ENCODE peak calls at places on chromosomes 5 and 9, in five cellular contexts. One of them, this sample, is unnamed.

GRCh38 chr9:13020141-13020540 is 245.3 kb downstream of the LURAP1L start:
- DNase-seq in A549: no peak
- DNase-seq in IMR-90: no peak
- DNase-seq in sigmoid colon: no peak
- DNase-seq in tibial nerve: no peak
- DNase-seq in this sample: no peak

GRCh38 chr5:76099286-76099702 is 16.1 kb downstream of the SV2C start:
- DNase-seq in A549: no peak
- DNase-seq in sigmoid colon: no peak
- DNase-seq in tibial nerve: no peak
- DNase-seq in IMR-90: no peak
- DNase-seq in this sample: no peak

GRCh38 chr9:76095585-76095984 is 205.1 kb downstream of the PCSK5 start:
- DNase-seq in sigmoid colon: no peak
- DNase-seq in IMR-90: no peak
- DNase-seq in A549: no peak
- DNase-seq in tibial nerve: no peak
- DNase-seq in this sample: no peak

GRCh38 chr5:140181002-140181483 is 6.1 kb downstream of the CYSTM1 start:
- DNase-seq in A549: no peak
- DNase-seq in tibial nerve: no peak
- DNase-seq in sigmoid colon: no peak
- DNase-seq in IMR-90: no peak
- DNase-seq in this sample: no peak

GRCh38 chr9:134326754-134327526 is 685 bp downstream of the RXRA start:
- DNase-seq in A549: peak; percentile 60
- DNase-seq in IMR-90: peak; percentile 31
- DNase-seq in sigmoid colon: peak; percentile 76
- DNase-seq in tibial nerve: no peak
- DNase-seq in this sample: no peak

GRCh38 chr5:176638437-176638836 is 8.0 kb downstream of the EIF4E1B start:
- DNase-seq in tibial nerve: no peak
- DNase-seq in IMR-90: no peak
- DNase-seq in sigmoid colon: no peak
- DNase-seq in A549: no peak
- DNase-seq in this sample: no peak

GRCh38 chr9:70347046-70347445 is 67.4 kb downstream of the KLF9 start:
- DNase-seq in IMR-90: no peak
- DNase-seq in sigmoid colon: no peak
- DNase-seq in tibial nerve: no peak
- DNase-seq in A549: no peak
- DNase-seq in this sample: no peak

GRCh38 chr9:35914307-35914807 is 5.1 kb downstream of the SPAAR start:
- DNase-seq in A549: peak; percentile 39
- DNase-seq in IMR-90: peak; percentile 47
- DNase-seq in tibial nerve: no peak
- DNase-seq in sigmoid colon: peak; percentile 72
- DNase-seq in this sample: peak; percentile 84

GRCh38 chr9:5945112-5945511 is 54.4 kb downstream of the MLANA start:
- DNase-seq in IMR-90: no peak
- DNase-seq in sigmoid colon: no peak
- DNase-seq in A549: no peak
- DNase-seq in tibial nerve: no peak
- DNase-seq in this sample: no peak

GRCh38 chr5:139668924-139669680 is 21.0 kb downstream of the CXXC5 start:
- DNase-seq in sigmoid colon: no peak
- DNase-seq in A549: no peak
- DNase-seq in tibial nerve: no peak
- DNase-seq in IMR-90: no peak
- DNase-seq in this sample: no peak

GRCh38 chr9:111833941-111834340 is 39.2 kb upstream of the SHOC1 start:
- DNase-seq in IMR-90: peak; percentile 77
- DNase-seq in tibial nerve: no peak
- DNase-seq in sigmoid colon: no peak
- DNase-seq in A549: no peak
- DNase-seq in this sample: no peak

GRCh38 chr9:133995012-133995896 is 3.1 kb upstream of the VAV2 start:
- DNase-seq in sigmoid colon: no peak
- DNase-seq in A549: peak; percentile 72
- DNase-seq in IMR-90: no peak
- DNase-seq in tibial nerve: no peak
- DNase-seq in this sample: no peak

GRCh38 chr9:37040508-37041127 is 6.5 kb upstream of the PAX5 start:
- DNase-seq in IMR-90: no peak
- DNase-seq in tibial nerve: no peak
- DNase-seq in sigmoid colon: no peak
- DNase-seq in A549: no peak
- DNase-seq in this sample: no peak

GRCh38 chr5:154477382-154478223 is 424 bp downstream of the HAND1 start:
- DNase-seq in A549: no peak
- DNase-seq in tibial nerve: no peak
- DNase-seq in sigmoid colon: no peak
- DNase-seq in IMR-90: peak; percentile 1
- DNase-seq in this sample: no peak

GRCh38 chr9:21904371-21904770 is 89.8 kb downstream of the CDKN2A start:
- DNase-seq in IMR-90: peak; percentile 63
- DNase-seq in tibial nerve: no peak
- DNase-seq in A549: no peak
- DNase-seq in sigmoid colon: no peak
- DNase-seq in this sample: no peak

GRCh38 chr5:134174841-134175839 is 1.6 kb downstream of the SKP1 start:
- DNase-seq in sigmoid colon: no peak
- DNase-seq in tibial nerve: no peak
- DNase-seq in IMR-90: peak; percentile 67
- DNase-seq in A549: no peak
- DNase-seq in this sample: no peak

GRCh38 chr9:80885894-80886293 is 803.5 kb downstream of the TLE1 start:
- DNase-seq in IMR-90: no peak
- DNase-seq in sigmoid colon: no peak
- DNase-seq in A549: no peak
- DNase-seq in tibial nerve: peak; percentile 9
- DNase-seq in this sample: no peak

GRCh38 chr5:120396186-120396585 is 67.9 kb upstream of the PRR16 start:
- DNase-seq in sigmoid colon: no peak
- DNase-seq in tibial nerve: no peak
- DNase-seq in IMR-90: peak; percentile 74
- DNase-seq in A549: no peak
- DNase-seq in this sample: no peak

GRCh38 chr5:41793156-41793770 is 77.0 kb downstream of the OXCT1 start:
- DNase-seq in sigmoid colon: no peak
- DNase-seq in IMR-90: peak; percentile 93
- DNase-seq in A549: no peak
- DNase-seq in tibial nerve: no peak
- DNase-seq in this sample: no peak

GRCh38 chr5:150489358-150490295 is 18.3 kb upstream of the NDST1 start:
- DNase-seq in sigmoid colon: peak; percentile 62
- DNase-seq in tibial nerve: no peak
- DNase-seq in A549: no peak
- DNase-seq in IMR-90: peak; percentile 71
- DNase-seq in this sample: no peak

GRCh38 chr5:164188733-164189148 is 683.3 kb downstream of the MAT2B start:
- DNase-seq in A549: no peak
- DNase-seq in tibial nerve: no peak
- DNase-seq in sigmoid colon: no peak
- DNase-seq in IMR-90: no peak
- DNase-seq in this sample: no peak

GRCh38 chr9:121686930-121687541 is 35.6 kb downstream of the DAB2IP start:
- DNase-seq in tibial nerve: peak; percentile 89
- DNase-seq in IMR-90: peak; percentile 65
- DNase-seq in A549: peak; percentile 79
- DNase-seq in sigmoid colon: peak; percentile 91
- DNase-seq in this sample: peak; percentile 47

GRCh38 chr9:106878943-106879916 is 16.3 kb downstream of the ZNF462 start:
- DNase-seq in IMR-90: peak; percentile 99
- DNase-seq in tibial nerve: peak; percentile 15
- DNase-seq in A549: no peak
- DNase-seq in sigmoid colon: peak; percentile 94
- DNase-seq in this sample: peak; percentile 72

GRCh38 chr9:33190021-33190420 is 22.9 kb upstream of the B4GALT1 start:
- DNase-seq in A549: no peak
- DNase-seq in sigmoid colon: no peak
- DNase-seq in tibial nerve: no peak
- DNase-seq in IMR-90: no peak
- DNase-seq in this sample: no peak

GRCh38 chr9:131111186-131111853 is 14.1 kb upstream of the NUP214 start:
- DNase-seq in A549: no peak
- DNase-seq in tibial nerve: no peak
- DNase-seq in IMR-90: no peak
- DNase-seq in sigmoid colon: no peak
- DNase-seq in this sample: no peak

GRCh38 chr5:72178910-72179815 is 71.9 kb downstream of the MAP1B start:
- DNase-seq in tibial nerve: peak; percentile 88
- DNase-seq in A549: peak; percentile 17
- DNase-seq in sigmoid colon: peak; percentile 86
- DNase-seq in IMR-90: peak; percentile 91
- DNase-seq in this sample: peak; percentile 95

GRCh38 chr5:90866333-90866732 is 307.7 kb downstream of the ADGRV1 start:
- DNase-seq in tibial nerve: no peak
- DNase-seq in sigmoid colon: no peak
- DNase-seq in A549: peak; percentile 50
- DNase-seq in IMR-90: peak; percentile 28
- DNase-seq in this sample: no peak

GRCh38 chr5:118558871-118559270 is 429.5 kb downstream of the DTWD2 start:
- DNase-seq in A549: no peak
- DNase-seq in sigmoid colon: no peak
- DNase-seq in IMR-90: no peak
- DNase-seq in tibial nerve: no peak
- DNase-seq in this sample: no peak

GRCh38 chr5:82562696-82563240 is 284.6 kb upstream of the RPS23 start:
- DNase-seq in IMR-90: no peak
- DNase-seq in tibial nerve: no peak
- DNase-seq in A549: no peak
- DNase-seq in sigmoid colon: no peak
- DNase-seq in this sample: no peak

GRCh38 chr9:14349818-14350333 is 35.9 kb upstream of the NFIB start:
- DNase-seq in sigmoid colon: no peak
- DNase-seq in A549: no peak
- DNase-seq in IMR-90: no peak
- DNase-seq in tibial nerve: no peak
- DNase-seq in this sample: no peak

GRCh38 chr9:14349141-14349817 is 35.3 kb upstream of the NFIB start:
- DNase-seq in sigmoid colon: no peak
- DNase-seq in A549: no peak
- DNase-seq in tibial nerve: no peak
- DNase-seq in IMR-90: no peak
- DNase-seq in this sample: no peak

GRCh38 chr9:14346826-14347407 is 33.0 kb upstream of the NFIB start:
- DNase-seq in sigmoid colon: no peak
- DNase-seq in A549: no peak
- DNase-seq in IMR-90: no peak
- DNase-seq in tibial nerve: no peak
- DNase-seq in this sample: peak; percentile 85

GRCh38 chr9:14347408-14348224 is 33.7 kb upstream of the NFIB start:
- DNase-seq in IMR-90: no peak
- DNase-seq in sigmoid colon: peak; percentile 77
- DNase-seq in tibial nerve: no peak
- DNase-seq in A549: peak; percentile 52
- DNase-seq in this sample: peak; percentile 85

DNA sequence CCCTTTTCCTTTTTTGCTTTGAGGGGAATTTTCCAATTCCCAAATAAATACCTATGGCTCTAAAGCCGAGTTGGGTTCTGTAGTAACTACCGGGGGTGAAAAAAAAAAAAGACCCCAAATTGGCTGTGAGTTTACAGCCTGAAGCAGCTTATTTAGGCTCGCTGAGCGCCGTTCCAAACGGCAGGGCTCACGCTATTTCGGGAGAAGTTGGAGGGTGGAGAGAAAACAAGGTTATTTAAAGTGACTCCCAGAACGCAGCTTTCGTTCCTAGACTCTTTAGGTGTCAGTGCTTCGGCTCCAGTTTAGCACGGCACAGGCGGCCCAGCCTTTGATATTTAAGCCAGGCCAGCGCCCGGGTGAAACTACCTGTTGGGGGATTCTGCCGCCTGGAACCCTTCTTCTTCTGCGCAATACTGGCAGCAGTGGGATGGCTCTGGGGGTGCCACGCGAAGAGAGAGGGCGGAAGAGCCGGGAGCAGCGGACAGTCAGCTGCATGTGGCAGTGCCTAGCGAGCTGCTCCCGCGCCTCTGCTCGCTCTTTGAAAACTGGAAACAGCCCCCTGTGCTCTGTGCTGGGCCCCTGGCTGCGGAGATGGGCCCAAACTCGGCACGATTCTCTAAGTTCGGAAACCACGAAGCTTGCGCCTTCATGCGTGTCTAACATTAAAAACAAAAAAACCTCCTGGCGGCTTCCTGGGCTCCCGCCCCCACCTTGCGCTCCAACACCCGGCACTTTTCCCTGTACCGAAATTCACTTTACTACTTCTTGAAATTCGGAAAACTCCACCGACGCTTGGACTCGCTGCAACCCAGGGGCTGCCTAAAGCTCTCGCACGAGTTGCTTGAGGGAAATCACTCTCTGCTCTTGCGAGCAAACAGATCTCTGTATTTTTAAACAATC is 34.5 kb upstream of the NFIB start:
- DNase-seq in A549: no peak
- DNase-seq in tibial nerve: no peak
- DNase-seq in sigmoid colon: no peak
- DNase-seq in IMR-90: no peak
- DNase-seq in this sample: no peak
- TF ChIP-seq POLR2A in A549: no peak
- TF ChIP-seq POLR2A in tibial nerve: no peak
- TF ChIP-seq POLR2A in sigmoid colon: no peak
- TF ChIP-seq POLR2A in IMR-90: no peak
- TF ChIP-seq POLR2A in this sample: no peak

GRCh38 chr9:127608104-127608966 is 3.7 kb upstream of the STXBP1 start:
- DNase-seq in tibial nerve: no peak
- DNase-seq in A549: peak; percentile 95
- DNase-seq in IMR-90: peak; percentile 38
- DNase-seq in sigmoid colon: peak; percentile 90
- DNase-seq in this sample: peak; percentile 18

GRCh38 chr9:127614961-127615360 is 2.9 kb downstream of the STXBP1 start:
- DNase-seq in tibial nerve: no peak
- DNase-seq in sigmoid colon: no peak
- DNase-seq in A549: no peak
- DNase-seq in IMR-90: no peak
- DNase-seq in this sample: no peak

GRCh38 chr9:127612993-127613954 is 1.2 kb downstream of the STXBP1 start:
- DNase-seq in sigmoid colon: peak; percentile 91
- DNase-seq in A549: peak; percentile 70
- DNase-seq in IMR-90: peak; percentile 57
- DNase-seq in tibial nerve: peak; percentile 71
- DNase-seq in this sample: peak; percentile 69

GRCh38 chr9:127611796-127612790 is at the start of gene STXBP1:
- DNase-seq in tibial nerve: peak; percentile 79
- DNase-seq in A549: peak; percentile 84
- DNase-seq in IMR-90: peak; percentile 76
- DNase-seq in sigmoid colon: peak; percentile 94
- DNase-seq in this sample: peak; percentile 75
- TF ChIP-seq POLR2A in tibial nerve: peak; percentile 93
- TF ChIP-seq POLR2A in A549: peak; percentile 59
- TF ChIP-seq POLR2A in IMR-90: peak; percentile 76
- TF ChIP-seq POLR2A in sigmoid colon: peak; percentile 36
- TF ChIP-seq POLR2A in this sample: no peak

GRCh38 chr5:125232779-125233230 is 486.4 kb upstream of the ZNF608 start:
- DNase-seq in tibial nerve: no peak
- DNase-seq in IMR-90: peak; percentile 86
- DNase-seq in sigmoid colon: no peak
- DNase-seq in A549: no peak
- DNase-seq in this sample: no peak
- TF ChIP-seq POLR2A in tibial nerve: no peak
- TF ChIP-seq POLR2A in IMR-90: no peak
- TF ChIP-seq POLR2A in sigmoid colon: no peak
- TF ChIP-seq POLR2A in A549: no peak
- TF ChIP-seq POLR2A in this sample: no peak

GRCh38 chr5:141510850-141511718 is 22.2 kb downstream of the PCDHGC5 start:
- DNase-seq in sigmoid colon: no peak
- DNase-seq in tibial nerve: no peak
- DNase-seq in A549: no peak
- DNase-seq in IMR-90: no peak
- DNase-seq in this sample: no peak
- TF ChIP-seq POLR2A in sigmoid colon: no peak
- TF ChIP-seq POLR2A in tibial nerve: no peak
- TF ChIP-seq POLR2A in A549: no peak
- TF ChIP-seq POLR2A in IMR-90: no peak
- TF ChIP-seq POLR2A in this sample: no peak